ENCODE peak calls at places on chromosomes 12 and 14, in nine cellular contexts. One of them, this sample, is unnamed.

GRCh38 chr12:12726543-12727093 is 9.4 kb downstream of the CDKN1B start:
- DNase-seq in A549: peak; percentile 39
- DNase-seq in cardiac fibroblast: peak; percentile 92
- DNase-seq in lung: no peak
- DNase-seq in astrocyte of the spinal cord: peak; percentile 76
- DNase-seq in endothelial cell of umbilical vein: peak; percentile 82
- DNase-seq in fibroblast of lung: peak; percentile 90
- DNase-seq in pancreas: no peak
- DNase-seq in brain microvascular endothelial cell: peak; percentile 90
- DNase-seq in this sample: no peak

GRCh38 chr12:176321-177181 is 37.4 kb downstream of the SLC6A12 start:
- DNase-seq in A549: peak; percentile 36
- DNase-seq in cardiac fibroblast: peak; percentile 62
- DNase-seq in lung: no peak
- DNase-seq in astrocyte of the spinal cord: no peak
- DNase-seq in endothelial cell of umbilical vein: no peak
- DNase-seq in fibroblast of lung: peak; percentile 72
- DNase-seq in pancreas: no peak
- DNase-seq in brain microvascular endothelial cell: peak; percentile 39
- DNase-seq in this sample: no peak

GRCh38 chr14:71942904-71943694 is 10.9 kb downstream of the RGS6 start:
- DNase-seq in A549: no peak
- DNase-seq in cardiac fibroblast: no peak
- DNase-seq in lung: no peak
- DNase-seq in astrocyte of the spinal cord: no peak
- DNase-seq in endothelial cell of umbilical vein: no peak
- DNase-seq in fibroblast of lung: no peak
- DNase-seq in pancreas: no peak
- DNase-seq in brain microvascular endothelial cell: no peak
- DNase-seq in this sample: no peak

GRCh38 chr12:26666286-26666685 is 166.7 kb downstream of the ITPR2 start:
- DNase-seq in A549: no peak
- DNase-seq in cardiac fibroblast: no peak
- DNase-seq in lung: no peak
- DNase-seq in astrocyte of the spinal cord: no peak
- DNase-seq in endothelial cell of umbilical vein: no peak
- DNase-seq in fibroblast of lung: no peak
- DNase-seq in pancreas: no peak
- DNase-seq in brain microvascular endothelial cell: no peak
- DNase-seq in this sample: no peak

GRCh38 chr14:24885410-24885913 is 164.5 kb downstream of the STXBP6 start:
- DNase-seq in A549: no peak
- DNase-seq in cardiac fibroblast: no peak
- DNase-seq in lung: no peak
- DNase-seq in astrocyte of the spinal cord: no peak
- DNase-seq in endothelial cell of umbilical vein: no peak
- DNase-seq in fibroblast of lung: no peak
- DNase-seq in pancreas: no peak
- DNase-seq in brain microvascular endothelial cell: no peak
- DNase-seq in this sample: no peak

GRCh38 chr12:508795-509194 is 49.1 kb downstream of the B4GALNT3 start:
- DNase-seq in A549: no peak
- DNase-seq in cardiac fibroblast: no peak
- DNase-seq in lung: peak; percentile 48
- DNase-seq in astrocyte of the spinal cord: no peak
- DNase-seq in endothelial cell of umbilical vein: no peak
- DNase-seq in fibroblast of lung: no peak
- DNase-seq in pancreas: no peak
- DNase-seq in brain microvascular endothelial cell: no peak
- DNase-seq in this sample: no peak

GRCh38 chr12:131808744-131809371 is 19.3 kb upstream of the MMP17 start:
- DNase-seq in A549: no peak
- DNase-seq in cardiac fibroblast: peak; percentile 29
- DNase-seq in lung: no peak
- DNase-seq in astrocyte of the spinal cord: no peak
- DNase-seq in endothelial cell of umbilical vein: no peak
- DNase-seq in fibroblast of lung: no peak
- DNase-seq in pancreas: no peak
- DNase-seq in brain microvascular endothelial cell: no peak
- DNase-seq in this sample: no peak

GRCh38 chr12:82383930-82384513 is 25.7 kb downstream of the METTL25 start:
- DNase-seq in A549: peak; percentile 54
- DNase-seq in cardiac fibroblast: peak; percentile 58
- DNase-seq in lung: no peak
- DNase-seq in astrocyte of the spinal cord: peak; percentile 42
- DNase-seq in endothelial cell of umbilical vein: peak; percentile 85
- DNase-seq in fibroblast of lung: peak; percentile 26
- DNase-seq in pancreas: no peak
- DNase-seq in brain microvascular endothelial cell: peak; percentile 25
- DNase-seq in this sample: no peak

GRCh38 chr14:34750670-34751069 is 36.3 kb upstream of the CFL2 start:
- DNase-seq in A549: no peak
- DNase-seq in cardiac fibroblast: peak; percentile 81
- DNase-seq in lung: no peak
- DNase-seq in astrocyte of the spinal cord: peak; percentile 72
- DNase-seq in endothelial cell of umbilical vein: peak; percentile 7
- DNase-seq in fibroblast of lung: peak; percentile 76
- DNase-seq in pancreas: no peak
- DNase-seq in brain microvascular endothelial cell: no peak
- DNase-seq in this sample: no peak

GRCh38 chr14:24123465-24124417 is 6.7 kb upstream of the FITM1 start:
- DNase-seq in A549: no peak
- DNase-seq in cardiac fibroblast: no peak
- DNase-seq in lung: no peak
- DNase-seq in astrocyte of the spinal cord: no peak
- DNase-seq in endothelial cell of umbilical vein: no peak
- DNase-seq in fibroblast of lung: no peak
- DNase-seq in pancreas: no peak
- DNase-seq in brain microvascular endothelial cell: no peak
- DNase-seq in this sample: no peak

GRCh38 chr14:61565836-61566536 is 129.3 kb upstream of the HIF1A start:
- DNase-seq in A549: peak; percentile 70
- DNase-seq in cardiac fibroblast: peak; percentile 94
- DNase-seq in lung: no peak
- DNase-seq in astrocyte of the spinal cord: peak; percentile 84
- DNase-seq in endothelial cell of umbilical vein: peak; percentile 49
- DNase-seq in fibroblast of lung: peak; percentile 92
- DNase-seq in pancreas: no peak
- DNase-seq in brain microvascular endothelial cell: no peak
- DNase-seq in this sample: peak; percentile 87

GRCh38 chr14:67319142-67319541 is 40.5 kb downstream of the ATP6V1D start:
- DNase-seq in A549: no peak
- DNase-seq in cardiac fibroblast: no peak
- DNase-seq in lung: no peak
- DNase-seq in astrocyte of the spinal cord: peak; percentile 13
- DNase-seq in endothelial cell of umbilical vein: no peak
- DNase-seq in fibroblast of lung: peak; percentile 54
- DNase-seq in pancreas: no peak
- DNase-seq in brain microvascular endothelial cell: no peak
- DNase-seq in this sample: no peak

DNA sequence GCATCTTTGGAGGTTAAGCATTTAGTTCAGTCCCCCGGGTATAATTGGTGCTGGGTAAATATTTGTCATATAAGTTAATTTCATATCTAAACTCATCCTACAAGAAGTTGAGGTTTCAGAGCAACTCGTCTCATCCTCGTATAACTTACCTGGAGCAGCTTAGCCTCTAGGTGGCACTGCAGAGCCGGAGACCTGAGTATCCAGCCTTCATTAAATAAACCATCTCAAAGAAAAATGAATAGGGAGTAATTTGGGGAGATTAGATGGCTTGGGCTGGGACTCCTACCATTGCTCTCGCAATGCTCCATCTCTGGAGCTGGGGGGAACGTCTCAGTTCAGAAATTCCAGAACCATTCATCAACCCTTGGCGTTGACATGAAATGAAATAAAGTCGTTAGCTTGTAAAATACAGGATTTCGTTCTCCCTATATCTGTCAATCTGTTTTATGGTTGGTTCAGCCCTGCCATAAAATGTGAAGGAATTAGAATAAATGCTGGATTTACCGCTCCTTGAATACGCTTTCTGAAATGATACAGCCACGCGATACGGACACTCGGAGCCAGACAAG is 122.9 kb upstream of the TMEM132D start:
- DNase-seq in A549: peak; percentile 49
- DNase-seq in cardiac fibroblast: peak; percentile 14
- DNase-seq in lung: no peak
- DNase-seq in astrocyte of the spinal cord: no peak
- DNase-seq in endothelial cell of umbilical vein: no peak
- DNase-seq in fibroblast of lung: no peak
- DNase-seq in pancreas: no peak
- DNase-seq in brain microvascular endothelial cell: peak; percentile 31
- DNase-seq in this sample: no peak
- TF ChIP-seq CTCF in A549: peak; percentile 50
- TF ChIP-seq CTCF in cardiac fibroblast: peak; percentile 34
- TF ChIP-seq CTCF in lung: peak; percentile 2
- TF ChIP-seq CTCF in astrocyte of the spinal cord: peak; percentile 63
- TF ChIP-seq CTCF in endothelial cell of umbilical vein: peak; percentile 26
- TF ChIP-seq CTCF in fibroblast of lung: no peak
- TF ChIP-seq CTCF in pancreas: peak; percentile 51
- TF ChIP-seq CTCF in brain microvascular endothelial cell: peak; percentile 69
- TF ChIP-seq CTCF in this sample: peak; percentile 29

DNA sequence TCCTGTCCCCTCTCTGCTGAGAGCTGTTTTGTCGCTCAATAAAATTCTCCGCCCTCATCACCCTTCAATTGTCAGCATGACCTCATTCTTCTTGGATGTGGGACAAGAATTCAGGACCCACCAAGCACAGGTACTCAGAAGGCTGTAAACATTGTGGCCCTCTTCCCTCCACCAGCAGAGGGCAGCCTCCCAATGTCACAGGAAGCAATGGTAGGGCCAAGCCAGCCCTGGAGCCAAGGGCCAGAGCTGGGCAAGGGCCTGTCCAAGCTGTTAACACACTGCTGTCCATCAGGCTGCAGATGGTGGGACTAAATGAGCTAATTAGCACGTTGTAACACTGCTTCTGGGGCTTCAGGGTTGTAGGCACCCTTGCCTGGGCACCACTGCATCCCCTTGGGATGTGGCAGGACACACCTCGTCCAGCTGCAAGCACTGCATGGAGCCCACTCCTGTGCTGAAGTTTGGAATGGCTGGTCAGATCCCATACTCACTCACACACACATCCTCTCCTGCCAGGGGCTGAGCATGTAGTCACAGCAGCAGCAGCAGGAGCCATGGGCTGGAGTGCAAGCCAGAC is 62.7 kb upstream of the HECTD1 start:
- DNase-seq in A549: peak; percentile 53
- DNase-seq in cardiac fibroblast: peak; percentile 61
- DNase-seq in lung: peak; percentile 41
- DNase-seq in astrocyte of the spinal cord: no peak
- DNase-seq in endothelial cell of umbilical vein: no peak
- DNase-seq in fibroblast of lung: no peak
- DNase-seq in pancreas: no peak
- DNase-seq in brain microvascular endothelial cell: no peak
- DNase-seq in this sample: no peak
- TF ChIP-seq CTCF in A549: peak; percentile 14
- TF ChIP-seq CTCF in cardiac fibroblast: peak; percentile 66
- TF ChIP-seq CTCF in lung: no peak
- TF ChIP-seq CTCF in astrocyte of the spinal cord: no peak
- TF ChIP-seq CTCF in endothelial cell of umbilical vein: peak; percentile 24
- TF ChIP-seq CTCF in fibroblast of lung: no peak
- TF ChIP-seq CTCF in pancreas: no peak
- TF ChIP-seq CTCF in brain microvascular endothelial cell: peak; percentile 43
- TF ChIP-seq CTCF in this sample: peak; percentile 24

GRCh38 chr12:124747426-124748161 is 116.1 kb downstream of the SCARB1 start:
- DNase-seq in A549: peak; percentile 92
- DNase-seq in cardiac fibroblast: peak; percentile 95
- DNase-seq in lung: no peak
- DNase-seq in astrocyte of the spinal cord: peak; percentile 91
- DNase-seq in endothelial cell of umbilical vein: peak; percentile 25
- DNase-seq in fibroblast of lung: peak; percentile 99
- DNase-seq in pancreas: no peak
- DNase-seq in brain microvascular endothelial cell: peak; percentile 56
- DNase-seq in this sample: no peak
- TF ChIP-seq CTCF in A549: no peak
- TF ChIP-seq CTCF in cardiac fibroblast: no peak
- TF ChIP-seq CTCF in lung: no peak
- TF ChIP-seq CTCF in astrocyte of the spinal cord: no peak
- TF ChIP-seq CTCF in endothelial cell of umbilical vein: no peak
- TF ChIP-seq CTCF in fibroblast of lung: no peak
- TF ChIP-seq CTCF in pancreas: no peak
- TF ChIP-seq CTCF in brain microvascular endothelial cell: no peak
- TF ChIP-seq CTCF in this sample: no peak

GRCh38 chr12:49089831-49090773 is 4.5 kb downstream of the DHH start:
- DNase-seq in A549: peak; percentile 72
- DNase-seq in cardiac fibroblast: peak; percentile 59
- DNase-seq in lung: no peak
- DNase-seq in astrocyte of the spinal cord: peak; percentile 59
- DNase-seq in endothelial cell of umbilical vein: peak; percentile 50
- DNase-seq in fibroblast of lung: peak; percentile 57
- DNase-seq in pancreas: no peak
- DNase-seq in brain microvascular endothelial cell: no peak
- DNase-seq in this sample: no peak
- TF ChIP-seq CTCF in A549: peak; percentile 48
- TF ChIP-seq CTCF in cardiac fibroblast: peak; percentile 16
- TF ChIP-seq CTCF in lung: no peak
- TF ChIP-seq CTCF in astrocyte of the spinal cord: peak; percentile 34
- TF ChIP-seq CTCF in endothelial cell of umbilical vein: peak; percentile 20
- TF ChIP-seq CTCF in fibroblast of lung: no peak
- TF ChIP-seq CTCF in pancreas: no peak
- TF ChIP-seq CTCF in brain microvascular endothelial cell: peak; percentile 56
- TF ChIP-seq CTCF in this sample: peak; percentile 33

DNA sequence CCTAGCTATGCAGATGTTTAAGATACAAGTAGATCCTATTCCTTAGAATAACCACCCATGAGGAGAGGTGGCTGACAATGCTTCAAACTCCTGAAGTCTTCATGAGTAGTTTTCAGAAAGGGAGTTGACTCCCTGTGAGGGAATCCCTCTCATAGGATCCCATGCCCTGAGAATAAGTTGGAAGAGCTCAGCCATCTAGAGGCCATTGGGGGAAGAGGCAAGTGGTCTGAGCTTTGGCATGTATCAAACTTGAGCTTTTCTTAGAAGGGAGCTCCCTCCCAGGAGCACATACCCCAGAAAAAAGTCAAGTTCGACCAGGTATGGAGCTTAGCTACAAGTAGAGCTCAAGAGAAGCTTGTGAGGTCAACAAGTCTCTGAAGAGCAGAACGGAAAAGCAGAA is 165.7 kb upstream of the RBM19 start:
- DNase-seq in A549: no peak
- DNase-seq in cardiac fibroblast: no peak
- DNase-seq in lung: no peak
- DNase-seq in astrocyte of the spinal cord: no peak
- DNase-seq in endothelial cell of umbilical vein: no peak
- DNase-seq in fibroblast of lung: no peak
- DNase-seq in pancreas: no peak
- DNase-seq in brain microvascular endothelial cell: no peak
- DNase-seq in this sample: no peak
- TF ChIP-seq CTCF in A549: no peak
- TF ChIP-seq CTCF in cardiac fibroblast: no peak
- TF ChIP-seq CTCF in lung: no peak
- TF ChIP-seq CTCF in astrocyte of the spinal cord: no peak
- TF ChIP-seq CTCF in endothelial cell of umbilical vein: no peak
- TF ChIP-seq CTCF in fibroblast of lung: no peak
- TF ChIP-seq CTCF in pancreas: no peak
- TF ChIP-seq CTCF in brain microvascular endothelial cell: no peak
- TF ChIP-seq CTCF in this sample: no peak

This sample was measured in AG09319.